ENCODE peak calls at places on chromosome 12, in nine cellular contexts. T is tibial nerve, S is IMR-90, E is SHP77, X is nephron progenitor cell, U is GM23338, A is foreskin fibroblast, G is astrocyte of the spinal cord, O is mucosa of descending colon. N is an unnamed sample.

GRCh38 chr12:108526482-108527234 is 11.6 kb downstream of the FICD start:
- DNase-seq in E (no peak), X (no peak), S (peak), A (peak), U (no peak), O (no peak), G (peak), T (no peak), N (no peak)

GRCh38 chr12:89082354-89082753 is 269.9 kb downstream of the DUSP6 start:
- DNase-seq in S (peak), O (no peak), A (no peak), G (peak), X (no peak), T (no peak), E (no peak), U (no peak), N (no peak)

GRCh38 chr12:14950421-14950820 is 11.0 kb downstream of the ARHGDIB start:
- DNase-seq in A (no peak), S (no peak), T (no peak), O (no peak), U (no peak), E (no peak), X (no peak), G (no peak), N (no peak)

GRCh38 chr12:6528539-6529235 is 5.6 kb upstream of the GAPDH start:
- DNase-seq in X (no peak), U (peak), S (no peak), G (no peak), A (no peak), T (no peak), O (no peak), E (no peak), N (no peak)

GRCh38 chr12:51524386-51524901 is 66.6 kb upstream of the SCN8A start:
- DNase-seq in X (no peak), U (no peak), G (no peak), A (no peak), O (no peak), E (no peak), S (no peak), T (no peak), N (no peak)

GRCh38 chr12:8905546-8905945 is 8.8 kb upstream of the PHC1 start:
- DNase-seq in T (no peak), E (no peak), G (no peak), X (no peak), U (peak), S (no peak), O (no peak), A (no peak), N (no peak)

GRCh38 chr12:124694846-124695497 is 127.6 kb upstream of the NCOR2 start:
- DNase-seq in X (no peak), E (peak), O (no peak), G (peak), U (peak), S (peak), A (peak), T (peak), N (no peak)

GRCh38 chr12:122421263-122421814 is 1.1 kb downstream of the CLIP1 start:
- DNase-seq in O (peak), E (no peak), G (peak), U (no peak), T (no peak), S (peak), A (no peak), X (no peak), N (no peak)

GRCh38 chr12:47773858-47774580 is 981 bp downstream of the SLC48A1 start:
- DNase-seq in A (no peak), G (no peak), T (no peak), X (no peak), O (no peak), E (no peak), S (no peak), U (no peak), N (no peak)

GRCh38 chr12:12946686-12947355 is 5.1 kb downstream of the GPRC5D start:
- DNase-seq in U (no peak), X (no peak), A (peak), S (no peak), E (no peak), O (no peak), T (no peak), G (no peak), N (no peak)

GRCh38 chr12:39392154-39392925 is 50.6 kb downstream of the KIF21A start:
- DNase-seq in U (no peak), O (peak), G (no peak), A (no peak), T (no peak), E (no peak), S (no peak), X (no peak), N (no peak)

GRCh38 chr12:109630815-109631214 is 57.2 kb downstream of the MVK start:
- DNase-seq in A (no peak), S (no peak), G (no peak), X (no peak), U (no peak), O (no peak), E (no peak), T (no peak), N (no peak)

GRCh38 chr12:77294016-77294415 is 228.6 kb upstream of the E2F7 start:
- DNase-seq in A (no peak), G (peak), T (no peak), O (no peak), S (peak), X (no peak), E (no peak), U (no peak), N (no peak)

GRCh38 chr12:101551362-101552114 is 43.2 kb upstream of the MYBPC1 start:
- DNase-seq in T (no peak), U (no peak), G (no peak), E (no peak), X (no peak), S (no peak), O (no peak), A (no peak), N (no peak)

GRCh38 chr12:12297201-12297830 is 30.5 kb upstream of the LRP6 start:
- DNase-seq in G (no peak), U (no peak), T (no peak), A (no peak), O (no peak), X (no peak), S (no peak), E (no peak), N (no peak)

GRCh38 chr12:7995266-7995963 is 37.1 kb upstream of the FOXJ2 start:
- DNase-seq in X (peak), A (peak), U (peak), T (peak), S (peak), E (peak), O (peak), G (peak), N (peak)

GRCh38 chr12:27005495-27005894 is 8.7 kb downstream of the TM7SF3 start:
- DNase-seq in S (no peak), G (no peak), A (no peak), O (no peak), X (no peak), E (no peak), T (no peak), U (no peak), N (no peak)

GRCh38 chr12:32532951-32533350 is 133.6 kb downstream of the FGD4 start:
- DNase-seq in T (no peak), O (no peak), G (no peak), A (no peak), E (no peak), U (no peak), X (no peak), S (no peak), N (no peak)

GRCh38 chr12:131088701-131089525 is 135.2 kb downstream of the ADGRD1 start:
- DNase-seq in X (no peak), T (no peak), A (no peak), S (no peak), U (no peak), G (no peak), E (no peak), O (no peak), N (peak)

GRCh38 chr12:12661086-12661485 is 34.9 kb downstream of the GPR19 start:
- DNase-seq in T (no peak), S (peak), G (peak), E (no peak), O (no peak), U (no peak), A (peak), X (no peak), N (no peak)

GRCh38 chr12:121443193-121443829 is 43.4 kb downstream of the RNF34 start:
- DNase-seq in A (peak), X (peak), E (peak), T (peak), S (peak), O (peak), U (peak), G (peak), N (peak)

GRCh38 chr12:94405378-94406116 is 54.1 kb downstream of the CEP83 start:
- DNase-seq in S (no peak), X (no peak), U (no peak), G (no peak), O (no peak), T (no peak), A (no peak), E (no peak), N (no peak)

GRCh38 chr12:25004447-25004846 is 55.5 kb upstream of the BCAT1 start:
- DNase-seq in U (no peak), O (no peak), E (no peak), T (no peak), G (no peak), X (no peak), S (no peak), A (no peak), N (no peak)

GRCh38 chr12:48078901-48079300 is 27.0 kb downstream of the SENP1 start:
- DNase-seq in E (no peak), G (peak), O (no peak), A (peak), X (no peak), T (no peak), S (peak), U (no peak), N (no peak)

GRCh38 chr12:70571029-70571428 is 66.2 kb downstream of the PTPRB start:
- DNase-seq in O (no peak), U (no peak), G (no peak), E (no peak), X (no peak), A (no peak), T (no peak), S (no peak), N (no peak)

GRCh38 chr12:64672925-64673409 is 62.7 kb downstream of the RASSF3 start:
- DNase-seq in E (peak), G (peak), S (peak), T (no peak), U (no peak), X (no peak), A (peak), O (peak), N (peak)

GRCh38 chr12:95574799-95575452 is 23.6 kb upstream of the USP44 start:
- DNase-seq in O (no peak), E (peak), T (no peak), U (peak), S (peak), G (peak), X (peak), A (peak), N (no peak)

GRCh38 chr12:90896164-90896563 is 58.8 kb downstream of the CCER1 start:
- DNase-seq in T (no peak), O (no peak), E (no peak), X (no peak), A (peak), U (no peak), G (peak), S (peak), N (no peak)

GRCh38 chr12:83196694-83197350 is 510.1 kb downstream of the TMTC2 start:
- DNase-seq in A (no peak), E (no peak), X (no peak), O (no peak), U (no peak), G (no peak), S (no peak), T (no peak), N (no peak)

N was measured in left lung.